ENCODE peak calls at places on chromosomes 7 and 10, in seven cellular contexts. D, R, W, S, A, J and K are unnamed samples.

GRCh38 chr10:8242295-8242872 is 187.9 kb downstream of the GATA3 start:
- DNase-seq in D (no peak), R (no peak), W (no peak), S (no peak), A (no peak), J (no peak), K (no peak)

GRCh38 chr7:8360564-8361153 is 72.8 kb upstream of the NXPH1 start:
- DNase-seq in D (no peak), R (no peak), W (no peak), S (no peak), A (no peak), J (no peak), K (no peak)

GRCh38 chr10:71635251-71635866 is 84.2 kb downstream of the C10orf105 start:
- DNase-seq in D (no peak), R (no peak), W (no peak), S (no peak), A (no peak), J (no peak), K (no peak)

GRCh38 chr10:124450783-124451057 is 885 bp upstream of the NKX1-2 start:
- DNase-seq in D (peak; percentile 29), R (no peak), W (no peak), S (no peak), A (no peak), J (no peak), K (no peak)

GRCh38 chr7:99094369-99094768 is 49.5 kb downstream of the SMURF1 start:
- DNase-seq in D (no peak), R (no peak), W (no peak), S (no peak), A (no peak), J (no peak), K (no peak)

GRCh38 chr10:87544750-87545149 is 40.1 kb downstream of the MINPP1 start:
- DNase-seq in D (no peak), R (no peak), W (no peak), S (no peak), A (no peak), J (no peak), K (no peak)

GRCh38 chr10:71805776-71806705 is 32.7 kb upstream of the VSIR start:
- DNase-seq in D (peak; percentile 72), R (peak; percentile 81), W (no peak), S (no peak), A (no peak), J (no peak), K (peak; percentile 31)

GRCh38 chr7:140330128-140330527 is 68.2 kb downstream of the SLC37A3 start:
- DNase-seq in D (no peak), R (peak; percentile 39), W (no peak), S (no peak), A (no peak), J (no peak), K (no peak)

GRCh38 chr7:1964556-1964912 is 268.2 kb downstream of the MAD1L1 start:
- DNase-seq in D (no peak), R (no peak), W (no peak), S (no peak), A (peak; percentile 26), J (no peak), K (no peak)

GRCh38 chr10:124149681-124150080 is 56.3 kb upstream of the CHST15 start:
- DNase-seq in D (peak; percentile 59), R (peak; percentile 78), W (no peak), S (no peak), A (no peak), J (no peak), K (no peak)

GRCh38 chr7:145360511-145361100 is 524.8 kb upstream of the TPK1 start:
- DNase-seq in D (no peak), R (no peak), W (no peak), S (no peak), A (peak; percentile 40), J (no peak), K (no peak)

GRCh38 chr10:50600831-50601466 is 22.8 kb downstream of the SGMS1 start:
- DNase-seq in D (no peak), R (no peak), W (no peak), S (peak; percentile 45), A (no peak), J (no peak), K (no peak)

GRCh38 chr10:99952799-99953198 is 56.9 kb downstream of the DNMBP start:
- DNase-seq in D (no peak), R (no peak), W (no peak), S (no peak), A (no peak), J (no peak), K (no peak)

GRCh38 chr10:3924344-3924743 is 139.3 kb upstream of the KLF6 start:
- DNase-seq in D (no peak), R (no peak), W (no peak), S (peak; percentile 88), A (no peak), J (no peak), K (peak; percentile 84)

GRCh38 chr10:86312701-86313270 is 53.8 kb downstream of the GRID1 start:
- DNase-seq in D (peak; percentile 66), R (peak; percentile 62), W (peak; percentile 31), S (no peak), A (no peak), J (no peak), K (no peak)

GRCh38 chr10:124416733-124417132 is 2.0 kb downstream of the OAT start:
- DNase-seq in D (no peak), R (no peak), W (peak; percentile 54), S (peak; percentile 73), A (no peak), J (no peak), K (no peak)

DNA sequence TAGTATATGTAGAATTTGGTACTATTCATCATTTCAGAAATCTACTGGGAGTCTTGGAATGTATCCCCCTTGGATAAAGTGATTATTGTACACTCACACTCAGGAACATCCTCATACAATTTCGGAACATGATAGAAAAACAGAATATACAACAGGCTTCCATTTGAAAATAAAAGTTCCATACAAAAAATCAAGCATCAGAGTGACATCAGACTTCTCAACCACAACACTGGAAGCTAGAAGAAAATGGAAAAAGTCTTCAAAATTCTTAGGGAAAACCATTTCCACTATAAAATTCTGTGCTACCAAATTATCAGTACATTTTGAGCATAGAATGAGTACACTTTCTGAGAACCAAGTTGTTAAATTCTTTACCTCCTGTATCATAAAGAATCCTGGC is 8.8 kb downstream of the LYZL1 start:
- DNase-seq in D (no peak), R (no peak), W (no peak), S (peak; percentile 13), A (no peak), J (no peak), K (no peak)
- TF ChIP-seq CTCF in D (no peak), R (no peak), W (no peak), S (no peak), A (no peak), J (no peak), K (no peak)

GRCh38 chr10:77899690-77900089 is 26.9 kb downstream of the DLG5 start:
- DNase-seq in D (no peak), R (no peak), W (no peak), S (no peak), A (no peak), J (no peak), K (no peak)
- H3K27ac ChIP-seq in D (no peak overlapping the region), R (no peak overlapping the region), W (peak overlapping the region; percentile 87), S (no peak overlapping the region), A (peak overlapping the region; percentile 47), J (peak overlapping the region; percentile 75), K (peak overlapping the region; percentile 99)

DNA sequence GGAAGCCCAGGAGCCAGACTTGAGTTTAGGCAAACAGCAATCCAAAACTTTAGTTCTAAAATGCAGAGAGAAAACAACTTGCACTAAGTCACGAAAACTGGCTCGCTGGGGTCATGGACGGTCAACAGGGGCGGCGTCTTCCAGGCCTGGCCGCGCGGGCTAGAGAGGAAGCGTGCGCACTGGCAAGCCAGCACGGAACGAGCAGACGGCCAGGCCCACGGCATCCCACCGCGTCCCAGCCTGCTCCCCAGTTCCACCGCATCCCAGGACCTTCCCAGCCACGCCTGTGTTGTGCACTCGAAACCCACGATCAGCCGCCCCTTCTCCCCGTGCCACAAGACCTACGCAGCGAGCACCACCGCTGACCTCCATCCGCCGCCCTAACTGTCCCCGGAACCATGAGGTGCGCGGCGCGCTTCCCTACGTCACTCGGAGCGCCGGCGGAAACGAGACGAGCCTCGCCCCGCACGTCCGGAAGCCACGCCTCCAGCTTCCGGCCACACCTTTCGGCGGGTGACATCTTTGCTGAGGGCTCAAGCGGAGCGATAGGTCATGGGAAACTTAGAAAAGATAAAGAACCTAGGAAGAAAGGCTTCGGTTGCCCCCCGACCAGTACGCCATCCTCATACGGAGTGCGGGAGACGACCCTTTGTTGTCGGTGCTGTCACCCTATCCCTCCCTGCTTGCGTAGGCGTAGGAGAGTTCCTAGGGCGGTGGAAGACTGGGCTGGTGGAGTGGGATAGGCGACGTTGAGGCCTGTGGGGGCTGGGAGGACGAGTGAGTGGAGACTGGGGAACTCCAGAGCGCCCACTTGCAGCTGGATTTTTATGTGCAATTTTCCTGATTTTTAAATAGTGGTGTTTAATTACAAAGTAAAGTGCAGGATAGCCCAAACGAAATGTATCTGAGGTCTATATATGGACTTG is at the start of gene TBRG4:
- DNase-seq in D (peak; percentile 98), R (peak; percentile 99), W (peak; percentile 96), S (peak; percentile 92), A (peak; percentile 98), J (peak; percentile 85), K (peak; percentile 93)
- TF ChIP-seq CTCF in D (peak; percentile 51), R (peak; percentile 43), W (peak; percentile 16), S (peak; percentile 42), A (peak; percentile 35), J (peak; percentile 61), K (no peak)

DNA sequence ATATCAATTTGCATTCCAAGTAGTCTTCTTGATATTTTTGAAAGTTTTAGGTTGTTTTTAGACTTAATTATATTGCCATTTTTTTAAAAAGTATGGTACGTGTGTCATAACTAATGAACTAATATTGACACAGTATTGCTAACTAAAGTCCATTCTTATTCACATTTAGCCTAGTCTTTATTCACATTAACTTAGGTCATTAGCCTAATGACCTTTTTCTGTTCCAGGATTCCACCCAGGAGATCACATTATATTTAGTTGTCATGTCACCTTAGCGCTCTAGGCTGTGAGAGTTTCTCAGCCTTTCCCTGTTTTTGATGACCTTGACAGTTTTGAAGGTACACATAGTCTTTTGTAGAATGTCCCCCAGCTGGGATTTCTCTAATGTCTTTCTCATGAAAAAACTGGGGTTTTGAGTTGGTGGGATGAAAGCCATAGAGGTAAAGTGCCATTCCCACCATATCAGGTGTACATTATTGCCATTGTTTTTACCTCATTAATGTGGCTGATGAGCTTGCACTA is 38.5 kb downstream of the SDHAF3 start:
- DNase-seq in D (no peak), R (no peak), W (no peak), S (no peak), A (no peak), J (no peak), K (no peak)
- H3K27ac ChIP-seq in D (no peak overlapping the region), R (no peak overlapping the region), W (no peak overlapping the region), S (no peak overlapping the region), A (no peak overlapping the region), J (no peak overlapping the region), K (no peak overlapping the region)

GRCh38 chr7:29099896-29100847 is 46.2 kb downstream of the CPVL start:
- DNase-seq in D (no peak), R (no peak), W (peak; percentile 66), S (no peak), A (no peak), J (no peak), K (no peak)
- TF ChIP-seq CTCF in D (no peak), R (no peak), W (no peak), S (no peak), A (no peak), J (no peak), K (no peak)